ENCODE peak calls at places on chromosomes 7 and 10, in eight cellular contexts. A is AG04450; G is substantia nigra; F is IMR-90; O is mesendoderm; V is brain microvascular endothelial cell; Y is CD4-positive, alpha-beta T cell; S is adrenal gland. N is an unnamed sample.

GRCh38 chr7:37495574-37496184 is 47.0 kb upstream of the ELMO1 start:
- DNase-seq in S (no peak), A (no peak), G (no peak), F (peak), V (peak), Y (no peak), O (peak), N (no peak)

GRCh38 chr7:2195403-2196246 is 37.1 kb downstream of the MAD1L1 start:
- DNase-seq in O (no peak), V (no peak), Y (no peak), S (no peak), F (no peak), G (no peak), A (no peak), N (peak)

GRCh38 chr7:139720705-139721231 is 57.0 kb downstream of the HIPK2 start:
- DNase-seq in G (no peak), S (peak), F (peak), O (no peak), A (no peak), Y (no peak), V (no peak), N (no peak)

GRCh38 chr10:17043586-17043985 is 86.0 kb downstream of the CUBN start:
- DNase-seq in S (no peak), G (no peak), V (no peak), O (no peak), F (no peak), A (no peak), Y (no peak), N (no peak)

GRCh38 chr7:103772171-103772570 is 217.3 kb downstream of the RELN start:
- DNase-seq in Y (no peak), F (no peak), G (no peak), O (peak), S (no peak), V (no peak), A (no peak), N (no peak)

GRCh38 chr10:119030421-119031250 is 1.1 kb downstream of the NANOS1 start:
- DNase-seq in O (peak), S (peak), A (no peak), Y (peak), G (no peak), F (peak), V (peak), N (no peak)

GRCh38 chr10:15136960-15137359 is 31.5 kb downstream of the NMT2 start:
- DNase-seq in A (peak), F (peak), G (no peak), O (no peak), V (no peak), Y (no peak), S (no peak), N (no peak)

GRCh38 chr7:91228927-91229326 is 35.3 kb upstream of the FZD1 start:
- DNase-seq in A (no peak), G (no peak), Y (no peak), V (no peak), S (no peak), O (no peak), F (peak), N (no peak)

GRCh38 chr7:50446542-50446960 is 3.6 kb downstream of the FIGNL1 start:
- DNase-seq in G (no peak), O (peak), V (peak), F (peak), S (no peak), A (peak), Y (no peak), N (no peak)

DNA sequence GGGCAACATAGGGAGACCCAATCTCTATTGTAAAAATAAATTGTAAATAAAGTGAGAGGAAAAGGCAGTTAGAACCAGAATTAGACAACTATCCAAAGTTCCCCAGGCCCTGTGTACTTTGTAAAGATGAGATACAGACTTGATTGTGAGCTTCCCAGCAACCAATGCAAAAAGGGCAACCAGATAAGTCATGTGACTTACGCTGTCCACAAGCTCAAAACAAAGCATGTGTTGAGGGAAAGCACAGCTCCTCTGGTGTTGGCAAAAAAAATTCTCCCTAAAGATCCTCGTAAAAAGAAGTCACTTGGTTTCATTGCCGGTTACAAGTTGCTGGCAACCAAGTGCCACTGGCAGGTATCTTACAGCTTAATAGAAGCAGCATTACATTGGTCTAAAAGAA is 154.0 kb downstream of the CUX1 start:
- DNase-seq in A (no peak), F (no peak), O (no peak), V (no peak), Y (no peak), S (no peak), G (no peak), N (no peak)
- H3K27ac ChIP-seq in A (no peak), F (no peak), O (no peak), V (no peak), Y (no peak), S (no peak), G (no peak), N (no peak)

GRCh38 chr7:64313740-64314491 is at the start of gene ZNF736:
- DNase-seq in V (peak), S (peak), Y (peak), F (peak), O (peak), G (peak), A (peak), N (peak)
- H3K27ac ChIP-seq in V (peak), S (peak), Y (no peak), F (peak), O (no peak), G (peak), A (peak), N (peak)

DNA sequence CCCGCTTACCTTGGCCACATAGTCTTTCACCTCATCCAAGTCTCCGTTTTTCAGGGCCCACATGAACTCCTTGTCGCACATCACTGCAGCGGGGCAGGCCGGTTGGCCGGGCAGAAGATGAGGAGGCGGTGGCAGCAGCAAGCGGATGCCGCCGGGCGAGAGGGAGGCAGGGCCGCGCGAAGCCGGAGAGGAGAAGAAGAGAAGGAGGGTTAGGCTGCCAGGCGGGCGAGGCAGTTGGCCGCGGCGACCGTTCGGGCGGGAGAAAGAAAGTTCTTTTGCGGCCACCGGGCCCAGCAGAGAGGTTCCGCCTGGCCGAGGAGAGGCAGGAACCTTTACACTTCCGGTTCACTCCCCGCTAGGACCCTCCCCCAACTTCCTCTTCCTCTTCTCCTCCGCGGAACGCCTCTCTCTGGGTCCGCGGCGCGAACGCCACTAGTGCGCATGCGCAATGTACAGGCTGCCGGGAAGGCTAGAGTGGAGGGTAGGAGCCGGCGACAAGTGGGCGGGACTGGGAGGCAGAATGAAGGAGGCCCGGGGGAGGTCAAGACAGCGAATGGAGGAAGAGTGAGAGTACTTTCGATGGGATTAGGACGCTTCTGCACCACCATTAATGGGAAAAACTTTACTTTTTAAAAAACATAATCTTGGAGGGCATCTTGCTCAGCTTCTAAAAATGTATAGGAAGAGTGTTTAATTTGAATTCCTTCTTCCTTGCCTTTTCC is at the start of gene MTPN:
- DNase-seq in O (peak), G (peak), S (peak), Y (peak), A (peak), V (peak), F (peak), N (peak)
- H3K27ac ChIP-seq in O (peak), G (peak), S (peak), Y (peak), A (peak), V (peak), F (peak), N (peak)

GRCh38 chr7:101896312-101896711 is 78.9 kb downstream of the CUX1 start:
- DNase-seq in F (no peak), O (no peak), A (no peak), Y (no peak), V (no peak), G (no peak), S (no peak), N (no peak)
- H3K27ac ChIP-seq in F (no peak), O (no peak), A (no peak), Y (no peak), V (no peak), G (no peak), S (no peak), N (no peak)

DNA sequence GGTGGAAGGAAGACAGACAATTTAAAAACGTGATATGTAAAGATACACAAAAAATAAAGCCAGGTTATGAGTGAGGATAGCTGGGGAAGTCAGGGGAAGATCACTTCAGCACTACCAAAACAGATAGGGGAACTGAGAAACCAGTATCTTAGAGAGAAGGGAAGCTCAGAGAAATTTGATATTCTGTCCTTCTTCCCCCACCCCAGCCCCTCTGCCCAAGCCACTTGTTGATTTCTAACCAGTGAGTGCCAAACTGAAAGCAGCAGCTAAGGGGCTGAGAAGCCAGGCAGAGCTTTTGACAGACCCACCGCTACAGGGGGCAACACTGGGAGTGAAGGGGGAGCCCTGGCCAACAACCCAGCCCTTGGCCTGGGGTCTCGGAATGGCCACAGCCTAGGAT is 9.1 kb upstream of the SLC29A3 start:
- DNase-seq in S (no peak), F (no peak), Y (no peak), A (no peak), V (no peak), G (no peak), O (no peak), N (no peak)
- H3K27ac ChIP-seq in S (no peak), F (no peak), Y (no peak), A (no peak), V (no peak), G (no peak), O (no peak), N (no peak)

DNA sequence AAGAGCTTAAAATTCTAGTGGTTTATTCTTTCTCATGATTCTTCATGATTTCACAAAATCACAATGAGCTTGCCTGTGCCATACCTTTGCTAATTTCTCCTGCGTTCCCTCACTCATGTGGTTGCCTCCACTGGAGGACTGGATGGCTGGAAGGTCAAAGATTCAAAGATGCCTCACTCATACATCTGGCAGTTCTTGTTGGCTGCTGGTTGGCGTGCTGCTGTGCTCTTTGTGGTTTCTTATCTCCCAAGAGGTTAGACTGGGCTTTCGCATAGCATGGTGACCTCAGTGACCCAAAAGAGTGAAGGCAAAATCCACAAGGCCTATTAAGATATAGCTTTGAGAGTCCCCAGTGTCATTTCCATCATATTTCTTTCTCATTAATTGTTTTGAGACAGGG is 877.6 kb upstream of the AUTS2 start:
- DNase-seq in G (no peak), A (no peak), O (no peak), F (peak), Y (no peak), S (no peak), V (peak), N (no peak)
- H3K27ac ChIP-seq in G (no peak), A (no peak), O (no peak), F (no peak), Y (no peak), S (no peak), V (no peak), N (no peak)